ENCODE peak calls at places on chromosomes 13 and 19, in five cellular contexts. T, K, P, E and W are unnamed samples.

GRCh38 chr19:35264281-35265125 is 4.3 kb upstream of the USF2 start:
- DNase-seq in P (no peak), E (no peak), T (no peak), K (no peak), W (no peak)

GRCh38 chr19:9427941-9428340 is 7.4 kb downstream of the ZNF266 start:
- DNase-seq in K (no peak), T (no peak), E (no peak), P (no peak), W (no peak)

GRCh38 chr13:96112936-96113335 is 23.0 kb downstream of the HS6ST3 start:
- DNase-seq in K (no peak), T (no peak), E (no peak), P (no peak), W (no peak)

GRCh38 chr19:29086646-29087045 is 126.3 kb downstream of the UQCRFS1 start:
- DNase-seq in P (no peak), E (no peak), T (no peak), K (no peak), W (no peak)

GRCh38 chr19:6464070-6464873 is at the start of gene CRB3:
- DNase-seq in P (no peak), T (no peak), E (no peak), K (no peak), W (peak; percentile 72)

GRCh38 chr13:39571502-39572092 is 31.4 kb downstream of the LHFPL6 start:
- DNase-seq in P (no peak), T (no peak), E (no peak), K (no peak), W (no peak)

GRCh38 chr19:8093740-8094139 is 41.2 kb downstream of the CCL25 start:
- DNase-seq in P (no peak), E (no peak), K (no peak), T (no peak), W (no peak)

GRCh38 chr19:2186071-2186846 is 22.5 kb downstream of the DOT1L start:
- DNase-seq in T (no peak), E (peak; percentile 99), P (no peak), K (peak; percentile 91), W (no peak)

GRCh38 chr19:58218899-58219298 is 9.8 kb upstream of the ZNF544 start:
- DNase-seq in E (peak; percentile 40), K (no peak), T (no peak), P (no peak), W (no peak)

GRCh38 chr13:28659611-28659970 is 661 bp downstream of the POMP start:
- DNase-seq in T (no peak), E (peak; percentile 64), P (no peak), K (no peak), W (peak; percentile 48)

GRCh38 chr19:11064831-11065303 is 24.4 kb upstream of the LDLR start:
- DNase-seq in K (no peak), T (no peak), E (no peak), P (no peak), W (no peak)

GRCh38 chr13:29310806-29311205 is 284.7 kb downstream of the SLC7A1 start:
- DNase-seq in K (no peak), E (no peak), P (no peak), T (no peak), W (no peak)

GRCh38 chr19:10230155-10230903 is 802 bp downstream of the S1PR2 start:
- DNase-seq in E (peak; percentile 73), P (no peak), K (no peak), T (no peak), W (no peak)

GRCh38 chr13:67330149-67330548 is 100.0 kb upstream of the PCDH9 start:
- DNase-seq in P (no peak), T (no peak), K (no peak), E (no peak), W (no peak)

GRCh38 chr19:7783991-7784421 is 21.0 kb downstream of the CLEC4M start:
- DNase-seq in P (no peak), T (no peak), K (peak; percentile 8), E (peak; percentile 75), W (peak; percentile 95)

GRCh38 chr19:4971424-4971793 is 2.5 kb downstream of the KDM4B start:
- DNase-seq in E (peak; percentile 60), P (no peak), T (no peak), K (no peak), W (peak; percentile 56)